ENCODE peak calls at places on chromosomes 7 and 10, in ten cellular contexts. A is fibroblast of mammary gland, N is fibroblast of lung, Z is lower leg skin, L is AG04450, E is GM06990, D is H9, R is lung, B is fibroblast of the aortic adventitia, U is K562. X is an unnamed sample.

GRCh38 chr7:81684513-81685262 is 85.2 kb downstream of the HGF start:
- DNase-seq in A (peak), N (peak), Z (peak), L (peak), E (peak), D (no peak), R (peak), B (peak), U (no peak), X (peak)

GRCh38 chr7:106061301-106061979 is 50.7 kb downstream of the SYPL1 start:
- DNase-seq in A (no peak), N (no peak), Z (no peak), L (no peak), E (peak), D (no peak), R (no peak), B (no peak), U (no peak), X (no peak)

GRCh38 chr10:101489355-101489754 is 98.7 kb downstream of the POLL start:
- DNase-seq in A (peak), N (peak), Z (no peak), L (no peak), E (no peak), D (no peak), R (no peak), B (no peak), U (no peak), X (peak)

GRCh38 chr10:106615081-106615480 is 549.4 kb downstream of the SORCS1 start:
- DNase-seq in A (peak), N (no peak), Z (no peak), L (no peak), E (no peak), D (no peak), R (no peak), B (peak), U (no peak), X (peak)

GRCh38 chr7:37342665-37343471 is 105.8 kb downstream of the ELMO1 start:
- DNase-seq in A (no peak), N (no peak), Z (no peak), L (no peak), E (peak), D (no peak), R (no peak), B (no peak), U (no peak), X (peak)

GRCh38 chr10:104735036-104735435 is 93.9 kb downstream of the SORCS3 start:
- DNase-seq in A (no peak), N (no peak), Z (no peak), L (no peak), E (no peak), D (peak), R (no peak), B (no peak), U (no peak), X (no peak)

GRCh38 chr7:23294549-23295400 is 4.4 kb upstream of the MALSU1 start:
- DNase-seq in A (no peak), N (no peak), Z (no peak), L (no peak), E (no peak), D (no peak), R (no peak), B (no peak), U (no peak), X (no peak)

GRCh38 chr10:99631496-99631895 is 11.3 kb upstream of the SLC25A28 start:
- DNase-seq in A (peak), N (peak), Z (no peak), L (no peak), E (no peak), D (no peak), R (no peak), B (peak), U (no peak), X (peak)

GRCh38 chr7:98399462-98399861 is 1.4 kb downstream of the BAIAP2L1 start:
- DNase-seq in A (no peak), N (no peak), Z (no peak), L (no peak), E (no peak), D (no peak), R (no peak), B (peak), U (no peak), X (peak)

GRCh38 chr10:8055420-8056349 is 1.2 kb downstream of the GATA3 start:
- DNase-seq in A (no peak), N (no peak), Z (no peak), L (no peak), E (peak), D (no peak), R (no peak), B (no peak), U (no peak), X (peak)

GRCh38 chr7:44062180-44062902 is 3.0 kb downstream of the PGAM2 start:
- DNase-seq in A (no peak), N (no peak), Z (no peak), L (no peak), E (no peak), D (no peak), R (no peak), B (no peak), U (no peak), X (no peak)

GRCh38 chr10:6275022-6275997 is 72.6 kb downstream of the PFKFB3 start:
- DNase-seq in A (peak), N (peak), Z (peak), L (peak), E (peak), D (peak), R (peak), B (peak), U (peak), X (peak)
- TF ChIP-seq CTCF in A (no peak), N (no peak), Z (no peak), L (peak), E (peak), D (no peak), R (no peak), B (peak), U (peak), X (no peak)

DNA sequence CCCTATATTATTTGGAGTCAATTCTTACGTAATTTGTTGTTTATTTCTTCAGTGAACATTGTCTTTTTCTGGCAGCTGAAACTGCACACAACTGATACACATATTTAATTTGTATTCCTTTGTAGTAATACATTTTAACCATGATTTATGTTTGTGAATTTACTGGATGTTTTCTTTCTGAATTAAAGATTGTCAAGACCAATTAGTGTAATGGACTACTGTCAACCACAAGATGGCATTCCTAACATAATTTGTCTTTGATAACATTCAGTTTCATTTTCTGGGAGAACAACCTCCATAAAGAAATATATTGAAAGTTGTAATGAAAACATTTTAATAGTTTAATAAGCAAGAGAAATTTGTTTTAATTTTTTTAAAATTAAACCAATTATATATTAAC is 10.1 kb downstream of the THNSL1 start:
- DNase-seq in A (peak), N (peak), Z (no peak), L (no peak), E (no peak), D (no peak), R (no peak), B (peak), U (no peak), X (no peak)
- TF ChIP-seq CTCF in A (no peak), N (no peak), Z (no peak), L (no peak), E (no peak), D (peak), R (no peak), B (peak), U (peak), X (peak)

DNA sequence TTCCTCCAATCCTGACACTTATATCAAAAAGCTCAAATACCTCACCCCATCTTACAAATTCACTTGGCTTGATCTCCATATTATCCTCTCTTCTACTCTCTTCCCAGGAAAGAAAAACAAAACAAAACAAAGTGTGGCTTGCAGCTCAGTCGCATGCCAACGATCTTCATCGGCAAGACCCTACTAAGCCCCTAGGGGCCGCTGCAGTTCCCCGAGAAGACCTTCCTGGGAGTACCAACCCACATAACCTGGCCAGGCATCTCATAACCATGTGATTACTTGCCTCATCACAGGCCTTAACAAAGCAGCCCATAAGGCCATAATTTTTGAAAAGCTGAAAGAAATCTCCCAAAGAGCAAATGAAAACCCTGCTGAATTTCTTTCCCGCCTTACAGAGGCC is 103.7 kb downstream of the ZNF92 start:
- DNase-seq in A (peak), N (no peak), Z (no peak), L (no peak), E (no peak), D (peak), R (no peak), B (no peak), U (peak), X (no peak)
- TF ChIP-seq CTCF in A (peak), N (no peak), Z (no peak), L (peak), E (peak), D (peak), R (no peak), B (peak), U (peak), X (peak)

DNA sequence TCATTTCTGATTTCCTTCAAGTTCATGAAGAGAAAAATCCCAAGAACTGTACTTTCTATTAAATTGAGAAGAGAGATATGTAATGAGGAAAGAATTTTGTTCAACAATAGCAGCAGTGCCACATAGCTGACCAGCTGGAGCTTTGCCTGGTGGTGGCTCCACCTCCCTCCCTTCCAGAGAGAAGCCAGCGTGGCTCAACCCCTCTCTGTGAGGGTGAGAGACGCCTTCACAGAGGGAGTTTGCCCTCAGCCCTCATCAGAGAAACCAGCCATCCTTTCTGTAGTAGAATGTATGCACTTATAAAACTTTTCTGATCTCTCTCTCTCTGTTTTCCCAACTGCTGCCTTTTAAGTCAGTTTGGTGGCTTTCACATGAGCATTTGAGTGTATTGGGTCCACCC is 20.5 kb upstream of the COL1A2 start:
- DNase-seq in A (peak), N (peak), Z (peak), L (peak), E (no peak), D (peak), R (peak), B (peak), U (no peak), X (peak)
- TF ChIP-seq CTCF in A (no peak), N (peak), Z (no peak), L (peak), E (no peak), D (no peak), R (no peak), B (no peak), U (no peak), X (peak)

X was measured in mammary epithelial cell.